ENCODE peak calls at places on chromosomes 3 and 15, in seven cellular contexts. J is A549, N is tibial nerve, T is GM12878, A is ovary, B is transverse colon, U is upper lobe of left lung. P is an unnamed sample.

GRCh38 chr15:39624806-39625205 is 43.9 kb downstream of the THBS1 start:
- DNase-seq in B (peak), J (no peak), A (peak), T (peak), U (peak), N (peak), P (no peak)

GRCh38 chr3:122660575-122660974 is 20.1 kb upstream of the PARP14 start:
- DNase-seq in J (peak), T (no peak), U (peak), N (no peak), B (no peak), A (no peak), P (no peak)

GRCh38 chr15:39594056-39594763 is 13.3 kb downstream of the THBS1 start:
- DNase-seq in J (no peak), N (no peak), U (no peak), A (no peak), T (no peak), B (peak), P (no peak)

GRCh38 chr3:173681188-173681587 is 283.6 kb downstream of the NLGN1 start:
- DNase-seq in N (no peak), A (no peak), T (no peak), J (no peak), U (no peak), B (no peak), P (no peak)

GRCh38 chr3:155079795-155080546 is at the start of gene MME:
- DNase-seq in A (no peak), T (no peak), B (peak), U (peak), J (no peak), N (no peak), P (no peak)

GRCh38 chr3:128457918-128458317 is 8.8 kb downstream of the DNAJB8 start:
- DNase-seq in T (no peak), A (no peak), U (no peak), B (no peak), J (no peak), N (no peak), P (no peak)

GRCh38 chr3:60307800-60308199 is 943.5 kb downstream of the FHIT start:
- DNase-seq in B (no peak), U (no peak), T (no peak), A (no peak), J (no peak), N (no peak), P (no peak)

GRCh38 chr15:33380406-33380805 is 69.6 kb downstream of the RYR3 start:
- DNase-seq in A (no peak), U (no peak), T (no peak), B (no peak), J (no peak), N (no peak), P (no peak)

GRCh38 chr15:99651023-99651807 is 82.0 kb downstream of the LYSMD4 start:
- DNase-seq in A (no peak), J (peak), T (no peak), N (no peak), B (no peak), U (no peak), P (no peak)

GRCh38 chr3:185995352-185995751 is 57.5 kb upstream of the TRA2B start:
- DNase-seq in T (no peak), U (no peak), A (no peak), J (no peak), B (no peak), N (no peak), P (no peak)

GRCh38 chr3:23991236-23992050 is 46.4 kb downstream of the NR1D2 start:
- DNase-seq in J (no peak), N (no peak), A (no peak), U (no peak), T (no peak), B (no peak), P (no peak)

GRCh38 chr3:136209921-136210320 is 13.8 kb upstream of the MSL2 start:
- DNase-seq in J (no peak), N (no peak), U (no peak), T (no peak), B (no peak), A (no peak), P (no peak)

GRCh38 chr15:62969442-62970089 is 73.0 kb upstream of the TPM1 start:
- DNase-seq in B (no peak), U (no peak), J (no peak), N (no peak), A (no peak), T (no peak), P (no peak)
- TF ChIP-seq POLR2A in B (no peak), U (no peak), J (no peak), N (no peak), A (no peak), T (no peak), P (no peak)

GRCh38 chr3:65028024-65028423 is 340.2 kb upstream of the ADAMTS9 start:
- DNase-seq in J (no peak), T (no peak), N (no peak), A (no peak), B (no peak), U (no peak), P (no peak)

GRCh38 chr3:65030014-65030627 is 342.3 kb upstream of the ADAMTS9 start:
- DNase-seq in U (no peak), B (no peak), N (no peak), T (no peak), A (no peak), J (no peak), P (no peak)

GRCh38 chr3:65029130-65029529 is 341.3 kb upstream of the ADAMTS9 start:
- DNase-seq in N (no peak), T (no peak), B (no peak), J (no peak), A (no peak), U (no peak), P (no peak)

GRCh38 chr3:65033577-65033976 is 345.8 kb upstream of the ADAMTS9 start:
- DNase-seq in A (no peak), B (no peak), T (no peak), J (no peak), N (no peak), U (no peak), P (no peak)

DNA sequence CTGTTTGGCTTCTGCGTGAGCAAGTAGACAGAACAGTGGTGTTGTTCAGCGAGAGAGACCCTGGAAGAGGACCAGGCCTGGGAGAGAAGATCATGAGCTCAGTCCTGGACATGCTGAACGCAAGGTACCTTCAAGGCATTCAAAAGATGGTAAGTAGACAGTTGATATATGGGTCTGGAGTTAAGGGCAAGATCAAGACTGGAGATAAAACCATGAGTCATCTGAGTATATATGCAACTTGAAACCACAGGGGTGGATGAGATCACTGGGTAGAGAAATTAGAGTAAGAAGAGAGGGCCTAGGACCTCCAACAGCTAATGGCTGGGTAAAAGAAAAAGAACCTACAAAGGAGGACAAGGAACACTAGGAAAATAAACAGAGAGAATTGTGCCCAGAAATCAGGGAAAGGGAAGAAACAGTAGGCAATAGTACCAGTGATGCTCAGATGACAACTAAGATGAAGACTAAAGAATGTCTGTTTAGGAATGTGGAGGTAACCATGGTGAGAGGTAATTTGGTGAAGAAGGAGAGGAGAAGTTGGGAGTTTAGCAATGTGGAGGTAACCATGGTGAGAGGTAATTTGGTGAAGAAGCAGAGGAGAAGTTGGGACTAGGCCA is 343.2 kb upstream of the ADAMTS9 start:
- DNase-seq in J (peak), N (no peak), T (no peak), U (no peak), A (no peak), B (no peak), P (no peak)
- TF ChIP-seq EP300 in J (no peak), N (no peak), T (no peak), U (no peak), A (no peak), B (no peak), P (no peak)

DNA sequence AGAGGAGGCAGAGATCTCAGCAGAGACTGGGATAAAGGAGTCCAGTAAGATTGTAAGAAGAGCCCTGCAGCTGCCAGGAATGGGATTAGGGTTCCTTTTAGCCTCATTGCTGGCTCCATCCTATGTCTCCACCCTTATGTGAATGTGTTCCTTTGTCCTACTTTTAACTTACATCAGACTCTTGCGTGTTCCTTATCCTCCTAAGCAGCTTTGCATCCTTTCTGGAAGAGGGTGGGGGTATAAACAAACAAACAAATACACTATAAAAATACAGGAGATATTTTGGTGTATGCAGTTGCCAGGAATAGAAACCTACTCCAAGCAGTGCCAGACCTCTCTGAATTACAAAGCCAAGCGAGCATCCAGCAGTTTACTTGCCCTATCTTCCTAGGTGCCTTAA is 194.7 kb downstream of the ADAMTS9 start:
- DNase-seq in T (no peak), U (no peak), A (no peak), B (no peak), N (no peak), J (no peak), P (no peak)
- TF ChIP-seq POLR2A in T (no peak), U (no peak), A (no peak), B (no peak), N (no peak), J (no peak), P (no peak)

GRCh38 chr3:9433884-9434521 is 36.6 kb downstream of the SETD5 start:
- DNase-seq in U (no peak), B (no peak), N (no peak), J (no peak), A (no peak), T (no peak), P (no peak)
- TF ChIP-seq EP300 in U (no peak), B (no peak), N (no peak), J (no peak), A (no peak), T (no peak), P (no peak)

DNA sequence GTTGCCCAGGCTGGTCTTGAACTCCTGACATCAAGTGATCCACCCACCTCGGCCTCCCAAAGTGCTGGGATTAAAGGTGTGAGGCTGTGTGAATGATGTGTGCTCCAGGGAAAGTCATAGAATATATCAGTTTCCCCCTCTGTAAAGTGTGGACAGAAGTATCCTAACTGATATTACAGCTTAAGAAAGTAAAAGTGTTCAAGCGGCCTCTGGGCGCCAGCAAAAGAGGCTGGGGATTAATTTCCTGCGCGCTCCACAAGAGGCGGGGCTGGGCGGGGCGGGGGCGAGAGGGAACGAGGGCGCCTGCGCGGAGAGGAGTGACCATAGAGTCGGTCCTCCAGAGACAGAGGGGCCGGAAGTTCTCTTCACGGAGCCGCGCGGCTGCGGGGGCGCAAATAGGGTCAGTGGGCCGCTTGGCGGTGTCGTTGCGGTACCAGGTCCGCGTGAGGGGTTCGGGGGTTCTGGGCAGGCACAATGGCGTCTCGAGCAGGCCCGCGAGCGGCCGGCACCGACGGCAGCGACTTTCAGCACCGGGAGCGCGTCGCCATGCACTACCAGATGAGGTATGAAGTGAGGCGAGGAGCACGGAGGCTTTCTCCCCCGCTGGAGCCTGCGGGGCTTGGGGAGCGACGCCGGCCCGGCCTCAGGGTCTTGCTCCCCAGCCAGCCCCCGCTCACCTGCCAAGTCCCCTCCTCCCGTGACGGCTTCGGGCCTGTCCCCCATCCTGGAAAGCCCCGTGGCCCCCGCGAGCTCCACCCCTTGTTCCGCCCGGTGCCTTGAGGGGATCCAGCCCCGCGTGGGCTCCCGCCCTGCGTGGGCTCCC is at the start of gene JAGN1:
- DNase-seq in J (peak), T (peak), N (peak), B (peak), U (peak), A (peak), P (peak)
- TF ChIP-seq POLR2A in J (peak), T (peak), N (peak), B (peak), U (peak), A (peak), P (peak)

GRCh38 chr3:106113747-106114146 is 244.9 kb upstream of the CBLB start:
- DNase-seq in U (no peak), A (no peak), B (no peak), T (no peak), N (no peak), J (no peak), P (no peak)
- TF ChIP-seq EP300 in U (no peak), A (no peak), B (no peak), T (no peak), N (no peak), J (no peak), P (no peak)

GRCh38 chr15:70435872-70436271 is 327.5 kb downstream of the UACA start:
- DNase-seq in B (no peak), A (no peak), N (no peak), J (no peak), T (peak), U (no peak), P (no peak)
- TF ChIP-seq POLR2A in B (no peak), A (no peak), N (no peak), J (no peak), T (no peak), U (no peak), P (no peak)

GRCh38 chr3:32217339-32217738 is 21.1 kb upstream of the CMTM8 start:
- DNase-seq in T (no peak), U (no peak), B (no peak), J (no peak), A (no peak), N (no peak), P (no peak)

GRCh38 chr3:32219537-32219936 is 18.9 kb upstream of the CMTM8 start:
- DNase-seq in T (no peak), A (no peak), U (no peak), N (no peak), B (no peak), J (peak), P (no peak)

GRCh38 chr3:32215185-32215584 is 23.3 kb upstream of the CMTM8 start:
- DNase-seq in J (no peak), A (no peak), U (no peak), N (no peak), B (no peak), T (no peak), P (no peak)

GRCh38 chr3:32220006-32220405 is 18.5 kb upstream of the CMTM8 start:
- DNase-seq in N (no peak), T (no peak), A (no peak), B (no peak), J (no peak), U (no peak), P (no peak)

DNA sequence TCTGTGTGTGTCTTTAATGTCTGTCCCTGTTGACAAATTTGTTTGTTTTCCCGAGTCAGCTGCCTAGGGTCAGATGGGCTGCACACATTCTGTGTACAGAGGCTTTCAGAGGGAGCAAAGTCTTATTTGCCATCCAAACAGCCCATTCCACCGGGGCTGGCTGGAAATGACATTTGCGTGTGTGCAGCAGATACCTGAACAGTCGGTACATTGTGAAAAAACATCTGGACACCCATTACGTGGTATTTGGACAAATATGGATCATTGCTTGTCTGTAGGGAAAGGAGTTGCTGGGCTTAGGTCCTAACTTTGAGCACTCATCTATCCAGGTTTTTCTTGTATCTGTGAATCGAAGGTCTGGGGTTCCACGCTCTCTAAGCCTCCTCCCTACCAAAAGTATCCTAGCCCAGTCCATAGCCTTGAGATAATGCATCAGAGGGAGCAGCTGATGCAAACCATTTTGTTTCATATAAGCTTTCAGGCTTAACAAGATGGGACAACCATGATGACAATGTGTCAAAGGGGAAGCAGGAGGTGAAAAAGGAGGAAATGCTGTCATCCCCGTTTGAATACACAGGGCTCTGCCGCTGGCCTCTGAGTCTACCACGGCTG is 22.2 kb upstream of the CMTM8 start:
- DNase-seq in B (peak), N (no peak), A (no peak), T (no peak), J (peak), U (no peak), P (no peak)
- TF ChIP-seq EP300 in B (no peak), N (no peak), A (no peak), T (no peak), J (no peak), U (no peak), P (no peak)

GRCh38 chr15:65773386-65774111 is 18.5 kb downstream of the DENND4A start:
- DNase-seq in A (no peak), N (no peak), U (no peak), T (peak), B (peak), J (no peak), P (no peak)

GRCh38 chr15:65771870-65772269 is 20.2 kb downstream of the DENND4A start:
- DNase-seq in B (no peak), A (no peak), N (no peak), T (no peak), J (no peak), U (no peak), P (no peak)

GRCh38 chr15:65777053-65777452 is 15.0 kb downstream of the DENND4A start:
- DNase-seq in A (no peak), J (no peak), N (no peak), B (no peak), T (no peak), U (no peak), P (no peak)

GRCh38 chr15:65769482-65769881 is 22.6 kb downstream of the DENND4A start:
- DNase-seq in N (no peak), U (no peak), T (no peak), A (no peak), B (no peak), J (no peak), P (no peak)

DNA sequence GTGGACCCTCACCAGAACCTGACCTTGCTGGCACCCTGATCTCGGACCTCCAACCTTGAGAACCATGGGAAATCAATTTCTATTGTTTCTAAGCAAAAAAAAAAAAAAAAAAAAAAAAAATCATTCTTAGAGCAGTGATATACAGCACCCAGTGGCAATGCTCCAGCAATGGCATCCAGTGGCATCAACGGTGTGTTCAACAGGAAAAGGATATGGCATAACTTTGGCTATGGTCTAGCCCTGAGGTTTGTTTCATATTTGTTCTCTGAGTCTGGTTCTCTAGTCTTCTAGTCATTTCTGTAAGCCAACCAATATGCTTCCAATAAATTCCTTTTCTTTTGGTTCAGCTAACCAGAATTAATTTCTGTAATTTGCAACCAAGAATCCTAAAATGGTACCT is 19.2 kb downstream of the DENND4A start:
- DNase-seq in N (no peak), J (no peak), A (no peak), B (no peak), T (no peak), U (no peak), P (no peak)
- TF ChIP-seq POLR2A in N (no peak), J (no peak), A (no peak), B (no peak), T (no peak), U (no peak), P (no peak)

P was measured in esophagus muscularis mucosa.